ENCODE peak calls at places on chromosomes 2 and 18, in nine cellular contexts. C is NB4, V is cardiac fibroblast, H is HCT116, P is fibroblast of pulmonary artery, I is colonic mucosa, Q is heart left ventricle, G is fibroblast of villous mesenchyme, Y is dorsolateral prefrontal cortex. J is an unnamed sample.

GRCh38 chr2:28356095-28356911 is 36.4 kb upstream of the FOSL2 start:
- DNase-seq in I (peak), H (no peak), V (peak), Q (peak), P (peak), Y (peak), G (peak), C (peak), J (peak)

GRCh38 chr2:10347559-10347941 is 44.8 kb downstream of the HPCAL1 start:
- DNase-seq in C (no peak), P (no peak), H (no peak), Q (no peak), V (no peak), G (no peak), Y (no peak), I (no peak), J (no peak)

GRCh38 chr2:56523815-56524214 is 340.0 kb downstream of the CCDC85A start:
- DNase-seq in H (no peak), Y (no peak), Q (no peak), V (no peak), C (no peak), P (no peak), I (no peak), G (no peak), J (no peak)

GRCh38 chr2:169131587-169132512 is 62.5 kb downstream of the DHRS9 start:
- DNase-seq in I (no peak), Q (no peak), C (peak), P (peak), H (peak), Y (no peak), V (peak), G (peak), J (peak)

GRCh38 chr2:101999122-101999789 is 7.5 kb downstream of the IL1R2 start:
- DNase-seq in V (peak), G (peak), I (peak), Q (no peak), H (no peak), C (peak), Y (no peak), P (peak), J (no peak)

GRCh38 chr2:191247381-191248057 is 2.3 kb downstream of the MYO1B start:
- DNase-seq in V (peak), Y (no peak), P (peak), H (peak), C (peak), I (peak), Q (no peak), G (peak), J (no peak)

GRCh38 chr2:39860538-39860937 is 81.5 kb upstream of the THUMPD2 start:
- DNase-seq in V (no peak), H (no peak), G (no peak), Y (no peak), Q (no peak), C (no peak), I (no peak), P (no peak), J (no peak)

GRCh38 chr2:12192762-12193161 is 446.3 kb downstream of the LPIN1 start:
- DNase-seq in C (no peak), V (peak), Q (no peak), G (no peak), I (no peak), P (peak), Y (no peak), H (no peak), J (no peak)

GRCh38 chr2:224869601-224870000 is 153.4 kb upstream of the CCDC195 start:
- DNase-seq in V (peak), P (peak), G (peak), H (no peak), Y (no peak), I (no peak), C (no peak), Q (no peak), J (no peak)

GRCh38 chr2:104690255-104690999 is 163.5 kb upstream of the POU3F3 start:
- DNase-seq in I (no peak), P (peak), H (no peak), V (no peak), Y (no peak), Q (no peak), C (no peak), G (no peak), J (no peak)

GRCh38 chr2:161171595-161171929 is 11.3 kb downstream of the TANK start:
- DNase-seq in I (no peak), P (no peak), Q (no peak), G (peak), H (no peak), Y (no peak), C (peak), V (peak), J (no peak)

GRCh38 chr2:60355849-60356261 is 197.6 kb downstream of the BCL11A start:
- DNase-seq in Q (no peak), P (no peak), G (no peak), C (peak), Y (no peak), I (no peak), H (no peak), V (no peak), J (no peak)

GRCh38 chr18:75581336-75582121 is 154.0 kb upstream of the SMIM21 start:
- DNase-seq in V (no peak), P (no peak), G (no peak), C (no peak), H (no peak), Y (no peak), I (no peak), Q (no peak), J (no peak)

GRCh38 chr2:187403568-187404260 is 44.3 kb downstream of the CALCRL start:
- DNase-seq in Y (no peak), Q (no peak), V (peak), P (peak), C (no peak), G (peak), H (no peak), I (no peak), J (no peak)

GRCh38 chr18:72995558-72995957 is 127.8 kb upstream of the NETO1 start:
- DNase-seq in Y (no peak), H (no peak), Q (no peak), I (no peak), G (no peak), V (no peak), C (no peak), P (no peak), J (no peak)

GRCh38 chr2:61135510-61135909 is 26.5 kb upstream of the C2orf74 start:
- DNase-seq in H (peak), V (peak), C (peak), I (no peak), G (peak), P (peak), Y (no peak), Q (no peak), J (no peak)

GRCh38 chr2:164542584-164543021 is 78.7 kb downstream of the GRB14 start:
- DNase-seq in C (no peak), P (peak), Q (no peak), I (no peak), H (no peak), Y (no peak), G (peak), V (peak), J (no peak)

GRCh38 chr2:19900536-19901200 is 1.1 kb downstream of the TTC32 start:
- DNase-seq in P (peak), C (peak), I (peak), Q (no peak), Y (no peak), H (no peak), G (peak), V (peak), J (no peak)

GRCh38 chr2:172087191-172087779 is 2.0 kb downstream of the DLX1 start:
- DNase-seq in V (no peak), G (no peak), C (no peak), P (no peak), Q (no peak), I (peak), H (no peak), Y (no peak), J (no peak)
- H3K4me3 ChIP-seq in V (no peak), G (no peak), C (no peak), P (peak), Q (no peak), I (no peak), H (no peak), Y (peak), J (no peak)

GRCh38 chr2:135820003-135820618 is 16.9 kb downstream of the LCT start:
- DNase-seq in P (no peak), C (peak), G (no peak), Y (no peak), Q (no peak), V (no peak), H (no peak), I (no peak), J (no peak)
- TF ChIP-seq CTCF in P (no peak), C (no peak), G (no peak), Y (no peak), Q (no peak), V (no peak), H (no peak), I (no peak), J (no peak)

DNA sequence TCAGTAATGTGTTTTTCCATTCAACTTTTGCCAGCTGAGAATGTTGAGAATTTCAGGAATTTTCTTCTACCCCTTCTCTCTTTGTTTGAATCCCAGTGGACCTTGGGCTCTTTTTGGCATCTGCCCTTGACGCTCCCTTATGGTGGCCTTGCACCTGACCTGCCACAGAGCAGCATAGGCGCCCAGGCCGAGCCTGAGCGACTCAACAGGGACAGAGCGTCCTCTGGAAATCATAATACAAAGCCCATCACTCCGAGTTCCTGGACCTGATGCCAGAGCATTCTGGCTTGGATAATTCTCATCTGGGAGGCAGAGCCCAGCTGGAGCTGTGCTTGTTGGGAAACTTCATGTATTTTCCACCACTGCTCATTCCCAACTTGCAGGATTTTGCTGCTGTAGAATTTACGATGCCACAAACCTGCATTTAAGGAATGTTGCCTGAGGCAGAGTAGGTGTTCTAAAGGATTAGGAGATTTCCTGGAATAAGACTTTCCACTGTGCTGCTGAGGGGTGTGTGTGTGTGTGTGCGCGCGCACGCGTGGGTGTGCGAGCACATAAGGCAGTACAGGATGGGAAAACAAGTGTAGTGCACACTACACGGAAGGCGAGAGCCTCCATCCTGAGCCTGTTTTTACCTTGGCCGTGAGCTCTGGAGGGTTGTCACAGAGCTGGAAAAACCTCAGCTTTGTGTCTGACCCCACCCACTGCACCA is 77.1 kb upstream of the TXNDC2 start:
- DNase-seq in G (no peak), P (peak), Y (no peak), Q (peak), H (no peak), I (no peak), C (no peak), V (peak), J (no peak)
- H3K4me3 ChIP-seq in G (no peak), P (no peak), Y (peak), Q (no peak), H (no peak), I (no peak), C (no peak), V (no peak), J (no peak)

GRCh38 chr18:52716926-52717325 is 376.9 kb downstream of the DCC start:
- DNase-seq in C (peak), G (no peak), Y (no peak), P (peak), H (no peak), Q (no peak), V (peak), I (peak), J (peak)
- TF ChIP-seq CTCF in C (no peak), G (no peak), Y (peak), P (no peak), H (no peak), Q (no peak), V (no peak), I (peak), J (peak)

DNA sequence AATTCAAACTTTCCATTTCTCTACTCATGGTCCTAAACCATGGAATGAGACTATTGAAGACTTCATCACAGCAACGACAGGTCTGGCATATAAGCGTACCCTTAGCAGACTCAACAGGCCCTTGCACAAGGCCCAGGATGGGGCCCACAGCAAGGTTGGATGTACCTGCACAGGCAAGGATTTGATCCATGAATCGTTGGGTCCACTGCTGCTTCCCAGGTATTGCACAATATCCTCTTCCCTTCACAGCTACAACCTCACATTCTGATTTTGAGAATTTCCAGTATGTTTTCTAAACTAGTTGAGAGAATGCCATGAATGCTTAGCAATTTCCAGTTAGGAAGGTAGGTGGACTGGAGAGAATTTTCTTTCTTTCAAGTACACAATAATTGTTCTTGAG is 515.8 kb downstream of the SUCLG1 start:
- DNase-seq in C (no peak), V (no peak), H (no peak), G (no peak), I (no peak), Y (no peak), P (no peak), Q (no peak), J (no peak)
- H3K4me3 ChIP-seq in C (no peak), V (no peak), H (no peak), G (no peak), I (no peak), Y (no peak), P (no peak), Q (no peak), J (no peak)

GRCh38 chr2:43240762-43241150 is 14.3 kb upstream of the ZFP36L2 start:
- DNase-seq in P (no peak), G (no peak), C (no peak), I (no peak), Y (no peak), Q (no peak), V (no peak), H (no peak), J (no peak)

GRCh38 chr2:43238176-43238575 is 11.8 kb upstream of the ZFP36L2 start:
- DNase-seq in V (peak), Y (no peak), Q (no peak), P (no peak), G (peak), I (no peak), C (no peak), H (no peak), J (no peak)

GRCh38 chr2:43241558-43241957 is 15.2 kb upstream of the ZFP36L2 start:
- DNase-seq in Y (no peak), Q (no peak), I (no peak), C (no peak), P (no peak), H (no peak), V (no peak), G (no peak), J (no peak)

GRCh38 chr2:43238813-43239212 is 12.4 kb upstream of the ZFP36L2 start:
- DNase-seq in H (no peak), G (no peak), C (no peak), P (no peak), Q (no peak), I (no peak), V (no peak), Y (no peak), J (no peak)

GRCh38 chr2:43239981-43240761 is 13.8 kb upstream of the ZFP36L2 start:
- DNase-seq in C (peak), I (no peak), G (no peak), Q (no peak), V (no peak), Y (no peak), H (no peak), P (no peak), J (no peak)
- TF ChIP-seq CTCF in C (peak), I (no peak), G (no peak), Q (no peak), V (peak), Y (no peak), H (peak), P (no peak), J (no peak)

DNA sequence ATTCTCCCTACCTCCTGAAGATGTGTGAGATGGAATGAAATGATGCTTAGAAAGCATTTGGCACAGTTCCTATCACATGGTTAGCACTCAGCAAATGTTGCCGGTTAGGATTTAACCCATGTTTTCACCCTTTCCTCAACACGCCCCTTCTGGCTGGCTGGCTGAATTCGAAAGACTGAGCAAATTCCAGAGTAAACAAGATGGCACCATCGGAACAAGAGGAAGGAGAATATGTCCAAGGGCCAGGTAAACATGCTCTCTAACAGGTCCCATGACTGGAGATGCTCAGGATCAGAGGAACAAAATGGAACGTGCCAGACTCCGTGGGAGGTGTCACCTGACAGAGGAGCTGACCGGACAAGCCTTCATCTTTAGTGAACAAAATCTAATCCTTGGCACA is 145.6 kb downstream of the ANKRD44 start:
- DNase-seq in P (no peak), V (no peak), H (no peak), Q (no peak), G (no peak), C (no peak), I (no peak), Y (no peak), J (peak)
- H3K4me3 ChIP-seq in P (no peak), V (no peak), H (no peak), Q (no peak), G (no peak), C (no peak), I (no peak), Y (peak), J (no peak)

GRCh38 chr18:62876106-62876505 is 160.8 kb downstream of the PHLPP1 start:
- DNase-seq in H (no peak), Y (no peak), G (no peak), Q (no peak), I (no peak), C (no peak), V (no peak), P (no peak), J (no peak)

GRCh38 chr18:62878305-62878704 is 163.0 kb downstream of the PHLPP1 start:
- DNase-seq in P (no peak), Q (no peak), G (no peak), V (no peak), I (no peak), C (no peak), H (no peak), Y (no peak), J (no peak)

GRCh38 chr18:62876828-62877227 is 161.5 kb downstream of the PHLPP1 start:
- DNase-seq in P (peak), I (no peak), G (no peak), H (no peak), C (no peak), V (no peak), Q (no peak), Y (no peak), J (no peak)

GRCh38 chr18:62875320-62875719 is 160.0 kb downstream of the PHLPP1 start:
- DNase-seq in Q (no peak), Y (no peak), I (no peak), V (no peak), G (no peak), P (no peak), C (no peak), H (no peak), J (no peak)

GRCh38 chr18:62877448-62878221 is 162.3 kb downstream of the PHLPP1 start:
- DNase-seq in H (no peak), C (no peak), Y (no peak), Q (no peak), V (peak), G (peak), I (no peak), P (peak), J (no peak)
- TF ChIP-seq CTCF in H (no peak), C (no peak), Y (no peak), Q (no peak), V (no peak), G (peak), I (no peak), P (peak), J (no peak)